ENCODE peak calls at places on chromosomes 7 and 10, in ten cellular contexts. L is cardiac fibroblast; S is sigmoid colon; R is GM12865; Z is CD8-positive, alpha-beta T cell; O is mammary epithelial cell; Y is thoracic aorta; G is endodermal cell; N is body of pancreas; T is mucosa of descending colon. K is an unnamed sample.

GRCh38 chr10:95834375-95834774 is 73.4 kb upstream of the CC2D2B start:
- DNase-seq in L (no peak), S (no peak), R (peak), Z (no peak), O (no peak), Y (no peak), G (no peak), N (no peak), T (no peak), K (no peak)

GRCh38 chr7:128791121-128791967 is 424 bp upstream of the CCDC136 start:
- DNase-seq in L (peak), S (peak), R (peak), Z (peak), O (peak), Y (no peak), G (peak), N (peak), T (peak), K (peak)

GRCh38 chr7:155590215-155591023 is 44.1 kb upstream of the CNPY1 start:
- DNase-seq in L (peak), S (no peak), R (peak), Z (no peak), O (no peak), Y (no peak), G (peak), N (peak), T (peak), K (no peak)

GRCh38 chr7:129780257-129781127 is 169.0 kb downstream of the NRF1 start:
- DNase-seq in L (no peak), S (no peak), R (peak), Z (peak), O (peak), Y (no peak), G (peak), N (peak), T (peak), K (peak)

GRCh38 chr10:93384006-93384405 is 98.1 kb downstream of the MYOF start:
- DNase-seq in L (no peak), S (no peak), R (no peak), Z (no peak), O (peak), Y (no peak), G (no peak), N (no peak), T (no peak), K (no peak)

GRCh38 chr10:131141645-131142445 is 169.7 kb downstream of the TCERG1L start:
- DNase-seq in L (no peak), S (no peak), R (no peak), Z (no peak), O (no peak), Y (no peak), G (no peak), N (no peak), T (no peak), K (no peak)

GRCh38 chr7:101617451-101618206 is 11.5 kb downstream of the MYL10 start:
- DNase-seq in L (no peak), S (no peak), R (no peak), Z (no peak), O (no peak), Y (no peak), G (no peak), N (no peak), T (no peak), K (no peak)

GRCh38 chr7:96400518-96400917 is 78.6 kb upstream of the SLC25A13 start:
- DNase-seq in L (no peak), S (no peak), R (no peak), Z (no peak), O (peak), Y (no peak), G (no peak), N (no peak), T (no peak), K (no peak)

GRCh38 chr7:131424219-131424822 is 96.6 kb downstream of the MKLN1 start:
- DNase-seq in L (peak), S (no peak), R (peak), Z (no peak), O (peak), Y (no peak), G (no peak), N (no peak), T (peak), K (no peak)

GRCh38 chr10:14684363-14684762 is 90.3 kb downstream of the FAM107B start:
- DNase-seq in L (peak), S (no peak), R (no peak), Z (no peak), O (no peak), Y (no peak), G (no peak), N (no peak), T (no peak), K (no peak)

GRCh38 chr7:27606270-27607209 is 56.1 kb downstream of the HIBADH start:
- DNase-seq in L (peak), S (no peak), R (no peak), Z (no peak), O (peak), Y (no peak), G (no peak), N (no peak), T (no peak), K (no peak)

GRCh38 chr7:157001920-157002818 is 8.3 kb downstream of the MNX1 start:
- DNase-seq in L (no peak), S (no peak), R (no peak), Z (no peak), O (no peak), Y (no peak), G (peak), N (no peak), T (no peak), K (peak)

GRCh38 chr7:76315372-76315771 is 12.9 kb downstream of the HSPB1 start:
- DNase-seq in L (no peak), S (no peak), R (no peak), Z (no peak), O (no peak), Y (no peak), G (no peak), N (no peak), T (no peak), K (no peak)

GRCh38 chr7:28381466-28381865 is 30.9 kb upstream of the CREB5 start:
- DNase-seq in L (no peak), S (no peak), R (no peak), Z (no peak), O (no peak), Y (no peak), G (no peak), N (no peak), T (no peak), K (no peak)

GRCh38 chr7:27092753-27093097 is 3.1 kb downstream of the HOXA1 start:
- DNase-seq in L (no peak), S (no peak), R (no peak), Z (no peak), O (no peak), Y (no peak), G (no peak), N (no peak), T (no peak), K (no peak)

GRCh38 chr10:34295142-34295548 is 520.0 kb downstream of the PARD3 start:
- DNase-seq in L (peak), S (no peak), R (no peak), Z (no peak), O (no peak), Y (no peak), G (no peak), N (no peak), T (no peak), K (no peak)

GRCh38 chr10:5434017-5434753 is 21.8 kb downstream of the NET1 start:
- DNase-seq in L (peak), S (no peak), R (peak), Z (no peak), O (peak), Y (no peak), G (no peak), N (no peak), T (no peak), K (no peak)

GRCh38 chr7:37342665-37343471 is 105.8 kb downstream of the ELMO1 start:
- DNase-seq in L (no peak), S (no peak), R (peak), Z (peak), O (peak), Y (no peak), G (no peak), N (no peak), T (peak), K (no peak)

GRCh38 chr7:15305002-15305600 is 256.7 kb downstream of the AGMO start:
- DNase-seq in L (peak), S (peak), R (peak), Z (no peak), O (peak), Y (no peak), G (peak), N (peak), T (peak), K (peak)

GRCh38 chr7:150997075-150997511 is 6.3 kb downstream of the NOS3 start:
- DNase-seq in L (no peak), S (no peak), R (no peak), Z (no peak), O (no peak), Y (no peak), G (no peak), N (no peak), T (no peak), K (no peak)

GRCh38 chr7:151088856-151089699 is 2.8 kb downstream of the AGAP3 start:
- DNase-seq in L (peak), S (peak), R (no peak), Z (no peak), O (peak), Y (no peak), G (no peak), N (peak), T (peak), K (no peak)

GRCh38 chr10:92747600-92747999 is 57.8 kb downstream of the HHEX start:
- DNase-seq in L (no peak), S (no peak), R (peak), Z (peak), O (no peak), Y (no peak), G (no peak), N (no peak), T (peak), K (no peak)

GRCh38 chr10:79344502-79345195 is 2.6 kb upstream of the PPIF start:
- DNase-seq in L (no peak), S (no peak), R (no peak), Z (no peak), O (no peak), Y (no peak), G (no peak), N (peak), T (no peak), K (no peak)
- TF ChIP-seq CTCF in L (no peak), S (no peak), R (no peak), Z (no peak), O (no peak), Y (no peak), G (no peak), N (no peak), T (no peak), K (no peak)

GRCh38 chr7:74619235-74619860 is 38.2 kb upstream of the GTF2I start:
- DNase-seq in L (no peak), S (no peak), R (no peak), Z (no peak), O (no peak), Y (no peak), G (peak), N (no peak), T (no peak), K (no peak)

GRCh38 chr7:74612015-74612829 is 45.3 kb upstream of the GTF2I start:
- DNase-seq in L (no peak), S (peak), R (no peak), Z (no peak), O (peak), Y (no peak), G (peak), N (peak), T (no peak), K (no peak)

DNA sequence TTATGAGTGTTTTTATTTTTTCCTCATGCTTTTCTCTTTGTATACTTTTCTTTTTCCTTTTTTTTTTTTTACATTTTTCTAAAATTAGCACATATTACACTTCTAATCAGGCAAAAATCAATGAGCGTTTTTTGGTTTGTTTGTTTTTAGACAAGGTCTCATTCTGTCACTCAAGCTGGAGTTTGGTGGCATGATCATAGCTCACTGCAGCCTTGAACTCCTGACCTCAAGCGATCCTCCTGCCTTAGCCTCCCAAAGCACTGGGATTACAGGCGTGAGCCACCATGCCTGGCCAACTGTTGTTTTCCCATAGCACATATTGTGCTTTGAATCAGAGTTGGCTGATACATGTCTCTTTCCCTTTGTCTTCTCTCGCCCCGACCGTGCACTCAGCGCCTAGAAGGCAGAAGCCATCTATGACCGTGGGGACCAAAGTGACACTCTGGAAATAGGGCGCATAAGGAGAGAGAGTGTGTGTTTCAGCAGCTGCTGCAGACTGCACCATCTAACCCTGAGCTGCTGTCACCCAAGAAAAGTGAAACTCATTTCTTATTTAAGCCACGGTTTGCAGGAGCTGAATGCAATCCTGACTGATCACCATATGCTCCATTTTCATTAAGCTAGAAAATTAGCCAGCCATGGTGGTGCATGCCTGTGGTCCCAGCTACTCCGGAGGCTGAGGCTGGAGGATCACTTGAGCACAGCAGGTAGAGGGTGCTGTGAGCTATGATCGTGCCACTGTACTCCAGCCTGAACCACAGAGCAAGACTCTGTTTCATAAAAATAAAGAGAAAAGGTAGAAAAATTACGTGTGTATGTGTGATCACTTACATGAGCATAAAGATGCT is 41.4 kb upstream of the GTF2I start:
- DNase-seq in L (no peak), S (no peak), R (no peak), Z (no peak), O (no peak), Y (no peak), G (no peak), N (no peak), T (no peak), K (no peak)
- TF ChIP-seq CTCF in L (no peak), S (no peak), R (no peak), Z (no peak), O (no peak), Y (no peak), G (no peak), N (no peak), T (no peak), K (no peak)

GRCh38 chr7:116861717-116862116 is 670 bp upstream of the CAPZA2 start:
- DNase-seq in L (no peak), S (no peak), R (no peak), Z (no peak), O (no peak), Y (no peak), G (no peak), N (no peak), T (peak), K (no peak)

GRCh38 chr7:116859323-116859722 is 3.1 kb upstream of the CAPZA2 start:
- DNase-seq in L (peak), S (no peak), R (no peak), Z (no peak), O (peak), Y (no peak), G (no peak), N (no peak), T (no peak), K (no peak)

GRCh38 chr7:116863168-116863670 is 832 bp downstream of the CAPZA2 start:
- DNase-seq in L (peak), S (no peak), R (peak), Z (no peak), O (peak), Y (no peak), G (peak), N (peak), T (peak), K (peak)

GRCh38 chr7:116864084-116864483 is 1.7 kb downstream of the CAPZA2 start:
- DNase-seq in L (no peak), S (no peak), R (no peak), Z (no peak), O (no peak), Y (no peak), G (no peak), N (no peak), T (no peak), K (no peak)

GRCh38 chr7:116862234-116863167 is at the start of gene CAPZA2:
- DNase-seq in L (peak), S (peak), R (peak), Z (peak), O (peak), Y (peak), G (peak), N (peak), T (peak), K (peak)
- TF ChIP-seq CTCF in L (no peak), S (peak), R (peak), Z (peak), O (peak), Y (peak), G (peak), N (peak), T (peak), K (no peak)

DNA sequence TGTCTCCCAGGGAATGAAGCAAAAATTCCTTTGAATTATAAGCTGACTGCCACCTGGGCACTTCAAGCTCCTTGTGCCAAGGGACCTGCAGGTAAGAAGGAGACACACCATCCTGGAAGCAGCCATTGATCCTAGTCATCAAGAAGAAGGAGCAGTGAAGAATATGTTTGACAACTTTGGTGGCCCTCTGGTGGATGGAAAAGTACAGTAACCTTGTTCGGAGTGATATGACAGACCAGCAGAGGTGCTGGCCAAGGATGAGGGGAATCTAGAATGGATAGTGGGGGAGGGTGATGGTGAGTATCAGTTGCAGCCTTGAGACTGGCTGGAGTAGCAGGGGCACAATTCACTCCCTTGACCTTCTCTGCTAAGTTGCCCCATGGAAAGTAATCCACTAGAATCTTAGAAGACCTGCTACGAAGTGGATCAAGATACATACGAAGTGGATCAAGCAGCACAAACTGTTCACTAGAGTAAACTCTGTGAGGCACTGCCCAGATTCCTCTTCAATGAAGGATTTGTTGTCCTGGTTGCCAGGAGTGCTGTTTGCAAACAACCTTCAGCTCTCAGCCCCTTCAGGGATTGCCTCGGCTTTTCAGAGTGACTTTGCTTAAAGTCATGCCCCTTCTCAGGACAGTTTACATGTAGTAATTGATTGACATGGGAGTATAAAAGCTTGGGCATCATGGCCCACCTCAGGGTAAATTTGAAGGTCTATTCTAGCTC is 44.8 kb upstream of the ORC5 start:
- DNase-seq in L (peak), S (no peak), R (peak), Z (no peak), O (peak), Y (no peak), G (peak), N (no peak), T (peak), K (no peak)
- TF ChIP-seq CTCF in L (no peak), S (no peak), R (peak), Z (no peak), O (peak), Y (no peak), G (peak), N (no peak), T (no peak), K (no peak)

DNA sequence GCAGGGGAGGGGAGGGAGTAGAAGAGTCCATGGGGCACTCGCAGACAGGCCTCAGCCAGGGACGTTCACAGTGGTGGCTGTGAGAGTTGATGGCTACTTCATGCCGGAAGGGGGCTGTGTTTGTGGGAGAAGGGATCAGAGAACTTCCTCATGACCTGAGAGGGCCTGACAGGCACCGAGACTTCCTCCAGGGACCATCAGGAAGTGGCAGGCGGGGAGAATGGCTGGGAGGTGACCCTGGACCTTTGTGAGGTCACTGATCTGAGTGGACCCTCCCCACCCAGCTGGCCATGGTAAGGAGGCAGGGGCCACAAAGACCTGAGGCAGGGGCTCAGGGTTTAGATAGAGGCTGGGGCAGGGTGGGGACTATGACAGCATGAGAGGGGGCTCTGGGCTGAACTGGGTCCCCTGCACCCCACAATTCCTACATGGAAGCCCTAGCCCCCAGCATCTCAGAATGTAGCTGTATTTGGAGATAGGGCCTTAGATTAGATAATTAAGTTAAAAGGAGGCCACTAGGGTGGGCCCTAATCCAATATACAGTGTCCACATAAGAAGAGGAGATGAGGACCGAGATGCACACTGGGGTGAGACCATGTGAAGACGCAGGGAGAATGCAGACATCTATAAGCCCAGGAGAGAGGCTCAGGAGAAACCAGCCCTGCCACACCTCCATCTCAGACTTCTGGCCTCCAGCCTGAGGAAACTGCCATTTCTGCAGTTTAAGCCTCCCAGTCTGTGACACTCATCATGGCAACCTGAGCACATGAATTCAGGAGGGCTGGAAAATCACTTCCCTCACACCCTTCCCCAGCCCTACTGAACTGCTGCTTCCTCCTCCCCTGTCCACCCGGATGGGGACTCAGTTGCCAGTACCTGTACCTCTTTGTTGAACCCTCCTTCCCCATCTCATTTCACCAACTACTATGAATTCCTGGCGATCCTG is 273.9 kb upstream of the ZNF32 start:
- DNase-seq in L (peak), S (no peak), R (no peak), Z (no peak), O (no peak), Y (no peak), G (peak), N (no peak), T (no peak), K (no peak)
- TF ChIP-seq CTCF in L (no peak), S (no peak), R (no peak), Z (no peak), O (no peak), Y (no peak), G (no peak), N (no peak), T (no peak), K (no peak)

K was measured in mesothelial cell of epicardium.